ENCODE peak calls at places on chromosomes 13 and 19, in nine cellular contexts. F, R, L, X, W, P, E, B and Z are unnamed samples.

GRCh38 chr19:33727331-33728028 is 69.2 kb upstream of the KCTD15 start:
- DNase-seq in R (no peak), E (no peak), P (no peak), L (no peak), W (no peak), B (no peak), X (no peak), F (no peak), Z (no peak)

GRCh38 chr13:106133025-106133424 is 402.4 kb downstream of the EFNB2 start:
- DNase-seq in F (no peak), P (no peak), E (no peak), R (peak), B (peak), L (no peak), X (no peak), W (no peak), Z (no peak)

GRCh38 chr19:31316201-31316951 is 32.9 kb downstream of the TSHZ3 start:
- DNase-seq in P (peak), F (peak), R (no peak), B (no peak), X (peak), E (no peak), L (no peak), W (no peak), Z (no peak)

GRCh38 chr13:98576963-98577822 is at the start of gene STK24:
- DNase-seq in F (peak), P (peak), X (peak), B (peak), W (peak), L (peak), E (peak), R (peak), Z (peak)

GRCh38 chr13:97226788-97227627 is 4.9 kb downstream of the MBNL2 start:
- DNase-seq in W (peak), B (no peak), R (peak), F (no peak), L (no peak), E (peak), X (no peak), P (no peak), Z (no peak)

GRCh38 chr13:71712988-71713653 is 153.9 kb downstream of the DACH1 start:
- DNase-seq in P (no peak), L (peak), F (no peak), X (peak), B (no peak), W (no peak), E (no peak), R (no peak), Z (peak)

GRCh38 chr13:66835040-66835628 is 395.0 kb downstream of the PCDH9 start:
- DNase-seq in F (peak), X (peak), R (no peak), W (no peak), P (no peak), E (no peak), B (peak), L (peak), Z (peak)

GRCh38 chr13:32504876-32505275 is 33.7 kb downstream of the N4BP2L2 start:
- DNase-seq in R (no peak), E (no peak), W (no peak), F (no peak), L (no peak), B (no peak), P (no peak), X (no peak), Z (no peak)

GRCh38 chr13:27868639-27869435 is 51.0 kb upstream of the PDX1 start:
- DNase-seq in F (no peak), B (no peak), E (no peak), X (no peak), W (no peak), L (no peak), P (peak), R (peak), Z (no peak)

GRCh38 chr19:39046037-39046821 is 13.9 kb upstream of the FBXO27 start:
- DNase-seq in L (no peak), R (peak), X (no peak), E (no peak), B (no peak), F (no peak), W (no peak), P (peak), Z (no peak)

GRCh38 chr13:27374650-27375049 is 49.8 kb upstream of the GTF3A start:
- DNase-seq in W (peak), L (peak), P (peak), F (peak), R (peak), B (peak), X (peak), E (peak), Z (no peak)

GRCh38 chr13:106475852-106476251 is 59.6 kb downstream of the EFNB2 start:
- DNase-seq in X (no peak), B (no peak), F (no peak), L (no peak), E (no peak), P (no peak), W (no peak), R (no peak), Z (no peak)

GRCh38 chr19:633786-634639 is 676 bp upstream of the POLRMT start:
- DNase-seq in P (no peak), B (no peak), W (no peak), R (no peak), F (no peak), E (no peak), X (peak), L (no peak), Z (no peak)

GRCh38 chr13:43994999-43995859 is 115.5 kb downstream of the LACC1 start:
- DNase-seq in L (no peak), X (no peak), F (no peak), R (no peak), E (no peak), P (no peak), W (no peak), B (no peak), Z (no peak)

GRCh38 chr19:9205506-9206113 is 13.8 kb downstream of the OR7D4 start:
- DNase-seq in E (peak), F (peak), W (peak), L (peak), R (peak), B (peak), X (peak), P (peak), Z (peak)

GRCh38 chr19:17346109-17346671 is 8.8 kb downstream of the GTPBP3 start:
- DNase-seq in E (peak), B (no peak), F (peak), R (peak), P (peak), W (peak), X (peak), L (peak), Z (peak)

GRCh38 chr19:48724796-48725753 is 5.5 kb upstream of the MAMSTR start:
- DNase-seq in L (peak), R (peak), B (peak), E (no peak), X (peak), F (no peak), P (peak), W (peak), Z (peak)

GRCh38 chr19:754530-754929 is 3.6 kb downstream of the MISP start:
- DNase-seq in P (no peak), E (no peak), B (no peak), L (no peak), R (no peak), X (no peak), F (no peak), W (no peak), Z (no peak)

GRCh38 chr19:54439174-54439851 is 9.7 kb upstream of the LENG8 start:
- DNase-seq in L (peak), F (peak), B (no peak), R (no peak), W (no peak), E (no peak), P (peak), X (no peak), Z (no peak)

GRCh38 chr13:81395368-81395767 is 1054.4 kb upstream of the SPRY2 start:
- DNase-seq in E (no peak), X (peak), W (no peak), B (no peak), R (no peak), L (peak), F (no peak), P (no peak), Z (no peak)

GRCh38 chr19:16537111-16537510 is 5.1 kb downstream of the CHERP start:
- DNase-seq in R (no peak), B (no peak), W (no peak), E (no peak), P (no peak), X (peak), L (peak), F (no peak), Z (no peak)

GRCh38 chr19:11288349-11288748 is 7.6 kb upstream of the TSPAN16 start:
- DNase-seq in R (no peak), W (no peak), P (peak), E (no peak), F (no peak), B (peak), X (peak), L (peak), Z (no peak)

GRCh38 chr13:98672947-98673545 is 79.4 kb downstream of the SLC15A1 start:
- DNase-seq in E (peak), W (peak), P (peak), B (peak), L (peak), F (peak), X (peak), R (peak), Z (peak)